ENCODE peak calls at places on chromosome 11, in six cellular contexts. C is GOT3, Y is NCI-H524, I is hypothalamus, H is neural crest cell, K is B cell. L is an unnamed sample.

GRCh38 chr11:114291847-114292680 is 4.1 kb upstream of the NNMT start:
- DNase-seq in Y (no peak), C (no peak), K (no peak), H (no peak), I (no peak), L (no peak)

GRCh38 chr11:117535201-117535869 is 207.7 kb downstream of the CEP164 start:
- DNase-seq in K (no peak), Y (peak), H (no peak), C (no peak), I (peak), L (no peak)

GRCh38 chr11:88164320-88164719 is 10.9 kb downstream of the RAB38 start:
- DNase-seq in K (no peak), I (no peak), H (no peak), Y (no peak), C (no peak), L (no peak)

GRCh38 chr11:118438314-118438931 is 2.1 kb downstream of the KMT2A start:
- DNase-seq in K (peak), I (no peak), H (peak), Y (no peak), C (no peak), L (no peak)

GRCh38 chr11:57597971-57598830 is 716 bp downstream of the SERPING1 start:
- DNase-seq in K (no peak), H (peak), C (no peak), I (no peak), Y (peak), L (peak)

GRCh38 chr11:131893988-131894387 is 523.6 kb downstream of the NTM start:
- DNase-seq in C (no peak), H (no peak), K (no peak), Y (no peak), I (no peak), L (no peak)

GRCh38 chr11:115247404-115247803 is 256.8 kb downstream of the CADM1 start:
- DNase-seq in I (no peak), C (no peak), Y (no peak), K (no peak), H (no peak), L (no peak)

GRCh38 chr11:35141538-35141937 is 2.6 kb downstream of the CD44 start:
- DNase-seq in I (no peak), Y (no peak), K (no peak), H (no peak), C (no peak), L (no peak)

GRCh38 chr11:69443138-69443967 is 38.1 kb upstream of the LINC01488 start:
- DNase-seq in C (peak), H (peak), Y (peak), K (peak), I (peak), L (peak)